ENCODE peak calls at places on chromosome 21, in six cellular contexts. X, E, M, D, O and H are unnamed samples.
A peak's percentile ranks its signal among the peaks of the same experiment; 100 is the strongest.

GRCh38 chr21:22260274-22260673 is 1262.1 kb downstream of the NCAM2 start:
- DNase-seq in X (no peak), O (no peak), E (no peak), M (no peak), D (no peak), H (no peak)

GRCh38 chr21:33212159-33212851 is 17.4 kb upstream of the IFNAR2 start:
- DNase-seq in E (no peak), O (no peak), X (peak; percentile 33), D (no peak), M (peak; percentile 51), H (no peak)

GRCh38 chr21:36162631-36163030 is 6.0 kb downstream of the DOP1B start:
- DNase-seq in M (no peak), E (no peak), D (no peak), O (no peak), X (no peak), H (no peak)

GRCh38 chr21:37074195-37074510 is 1.1 kb downstream of the TTC3 start:
- DNase-seq in M (no peak), E (no peak), O (no peak), D (no peak), X (no peak), H (no peak)

GRCh38 chr21:37017951-37018679 is 11.6 kb downstream of the RIPPLY3 start:
- DNase-seq in E (no peak), D (no peak), M (no peak), X (no peak), O (no peak), H (no peak)

GRCh38 chr21:25837545-25838263 is 102.9 kb downstream of the GABPA start:
- DNase-seq in D (no peak), X (peak; percentile 59), O (no peak), M (no peak), E (no peak), H (no peak)

GRCh38 chr21:32411366-32412161 is 942 bp upstream of the EVA1C start:
- DNase-seq in M (no peak), D (peak; percentile 87), O (peak; percentile 97), E (peak; percentile 93), X (no peak), H (peak; percentile 90)

GRCh38 chr21:32920474-32920873 is 105.3 kb upstream of the OLIG2 start:
- DNase-seq in D (no peak), X (no peak), O (no peak), E (no peak), M (no peak), H (no peak)

GRCh38 chr21:31888936-31889371 is 16.1 kb downstream of the HUNK start:
- DNase-seq in D (peak; percentile 49), M (peak; percentile 93), O (no peak), X (no peak), E (peak; percentile 62), H (no peak)

GRCh38 chr21:40146201-40146890 is 279.1 kb downstream of the PCP4 start:
- DNase-seq in M (no peak), O (no peak), D (no peak), X (no peak), E (no peak), H (no peak)

GRCh38 chr21:17527240-17527639 is 14.4 kb downstream of the CXADR start:
- DNase-seq in O (no peak), D (no peak), M (peak; percentile 36), X (no peak), E (no peak), H (no peak)

GRCh38 chr21:32456497-32456918 is 44.0 kb downstream of the EVA1C start:
- DNase-seq in E (no peak), X (no peak), D (no peak), O (no peak), M (no peak), H (peak; percentile 43)

GRCh38 chr21:40847956-40848355 is 998 bp upstream of the DSCAM start:
- DNase-seq in E (no peak), M (peak; percentile 11), X (no peak), O (no peak), D (no peak), H (no peak)

GRCh38 chr21:35559881-35560280 is 500.4 kb downstream of the SETD4 start:
- DNase-seq in E (no peak), M (no peak), D (no peak), O (no peak), X (no peak), H (no peak)

GRCh38 chr21:36792505-36792967 is 93.6 kb downstream of the SIM2 start:
- DNase-seq in M (peak; percentile 12), X (no peak), O (no peak), E (no peak), D (no peak), H (no peak)

GRCh38 chr21:35390013-35390776 is 341.1 kb upstream of the RUNX1 start:
- DNase-seq in E (peak; percentile 62), X (no peak), O (no peak), D (no peak), M (no peak), H (no peak)

GRCh38 chr21:37564341-37564923 is 197.9 kb downstream of the DYRK1A start:
- DNase-seq in D (peak; percentile 76), E (peak; percentile 81), X (peak; percentile 92), M (peak; percentile 88), O (peak; percentile 93), H (peak; percentile 27)

GRCh38 chr21:32347887-32348450 is 44.8 kb downstream of the URB1 start:
- DNase-seq in X (no peak), D (no peak), E (no peak), M (no peak), O (no peak), H (no peak)

GRCh38 chr21:14878971-14879370 is 185.8 kb downstream of the NRIP1 start:
- DNase-seq in X (no peak), D (no peak), O (no peak), E (no peak), M (no peak), H (no peak)

GRCh38 chr21:31556662-31557061 is 102.8 kb upstream of the SOD1 start:
- DNase-seq in D (no peak), M (peak; percentile 60), O (peak; percentile 3), E (no peak), X (no peak), H (no peak)

GRCh38 chr21:32558131-32558530 is 27.2 kb downstream of the TCP10L start:
- DNase-seq in E (no peak), M (no peak), O (no peak), D (no peak), X (no peak), H (no peak)

GRCh38 chr21:36508948-36509347 is 29.0 kb upstream of the CLDN14 start:
- DNase-seq in M (no peak), E (no peak), X (no peak), O (no peak), D (no peak), H (no peak)

GRCh38 chr21:33035147-33035546 is 9.4 kb downstream of the OLIG2 start:
- DNase-seq in X (no peak), D (no peak), M (no peak), E (no peak), O (no peak), H (no peak)

GRCh38 chr21:35940074-35940927 is 120.0 kb downstream of the SETD4 start:
- DNase-seq in O (no peak), E (peak; percentile 37), M (peak; percentile 64), X (peak; percentile 57), D (peak; percentile 35), H (peak; percentile 56)

GRCh38 chr21:37484535-37485474 is 118.2 kb downstream of the DYRK1A start:
- DNase-seq in X (no peak), O (no peak), E (no peak), D (no peak), M (no peak), H (no peak)

GRCh38 chr21:43908167-43908566 is 43.1 kb downstream of the AGPAT3 start:
- DNase-seq in X (no peak), D (no peak), E (no peak), O (peak; percentile 73), M (no peak), H (no peak)

GRCh38 chr21:44616591-44616926 is 4.7 kb downstream of the KRTAP10-8 start:
- DNase-seq in O (no peak), X (no peak), D (no peak), M (no peak), E (no peak), H (no peak)

GRCh38 chr21:27108228-27108627 is 141.3 kb upstream of the ADAMTS5 start:
- DNase-seq in E (no peak), M (no peak), X (no peak), O (no peak), D (no peak), H (no peak)

GRCh38 chr21:27110956-27111355 is 144.1 kb upstream of the ADAMTS5 start:
- DNase-seq in D (no peak), M (no peak), X (no peak), E (no peak), O (no peak), H (no peak)

DNA sequence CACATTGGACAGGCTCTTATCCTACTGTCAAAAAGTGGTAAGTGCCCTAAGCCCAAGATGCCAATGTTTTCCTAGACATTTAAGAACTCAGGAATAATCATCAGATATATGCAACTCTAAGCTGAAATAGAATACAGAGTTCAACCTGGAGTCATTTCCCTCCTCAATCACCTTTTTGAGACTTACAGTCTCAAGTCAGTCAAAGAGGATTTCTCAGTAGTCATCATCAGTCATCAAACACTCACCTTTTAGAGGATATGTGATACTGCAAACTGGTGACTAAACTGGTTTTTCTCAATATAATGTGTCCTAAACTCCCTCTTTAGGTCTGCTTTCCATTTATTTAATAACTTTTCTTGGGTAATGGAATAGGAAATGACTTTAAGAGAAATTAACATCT is 145.3 kb upstream of the ADAMTS5 start:
- DNase-seq in X (no peak), O (no peak), D (no peak), M (no peak), E (no peak), H (no peak)
- H3K27ac ChIP-seq in X (no peak overlapping the region), O (no peak overlapping the region), D (no peak overlapping the region), M (no peak overlapping the region), E (no peak overlapping the region), H (no peak overlapping the region)

GRCh38 chr21:46097826-46098286 is at the start of gene COL6A2:
- DNase-seq in X (no peak), D (peak; percentile 30), O (peak; percentile 86), E (peak; percentile 39), M (peak; percentile 75), H (no peak)

GRCh38 chr21:46098303-46099141 is 610 bp downstream of the COL6A2 start:
- DNase-seq in D (peak; percentile 28), E (no peak), X (no peak), M (peak; percentile 30), O (peak; percentile 74), H (no peak)

GRCh38 chr21:46100426-46100825 is 2.5 kb downstream of the COL6A2 start:
- DNase-seq in D (peak; percentile 27), M (no peak), O (no peak), X (no peak), E (no peak), H (no peak)

GRCh38 chr21:46099476-46099875 is 1.6 kb downstream of the COL6A2 start:
- DNase-seq in X (no peak), O (peak; percentile 69), E (peak; percentile 13), M (peak; percentile 34), D (peak; percentile 28), H (peak; percentile 13)

GRCh38 chr21:46100020-46100419 is 2.1 kb downstream of the COL6A2 start:
- DNase-seq in X (no peak), E (no peak), M (no peak), D (peak; percentile 24), O (peak; percentile 27), H (peak; percentile 9)
- H3K27ac ChIP-seq in X (no peak overlapping the region), E (no peak overlapping the region), M (no peak overlapping the region), D (no peak overlapping the region), O (no peak overlapping the region), H (no peak overlapping the region)

GRCh38 chr21:42413500-42413899 is 9.8 kb downstream of the UBASH3A start:
- DNase-seq in D (no peak), X (no peak), O (no peak), E (no peak), M (no peak), H (no peak)
- H3K27ac ChIP-seq in D (no peak overlapping the region), X (no peak overlapping the region), O (no peak overlapping the region), E (no peak overlapping the region), M (no peak overlapping the region), H (no peak overlapping the region)

GRCh38 chr21:42654179-42654912 is 925 bp downstream of the PDE9A start:
- DNase-seq in X (no peak), E (peak; percentile 25), D (no peak), M (peak; percentile 78), O (peak; percentile 74), H (no peak)
- H3K27ac ChIP-seq in X (no peak overlapping the region), E (peak overlapping the region; percentile 68), D (no peak overlapping the region), M (peak overlapping the region; percentile 81), O (peak overlapping the region; percentile 17), H (peak overlapping the region; percentile 80)